ENCODE peak calls at places on chromosomes 11 and 22, in six cellular contexts. C is GM23338, P is H1, W is HCT116, O is K562, K is endothelial cell of umbilical vein. B is an unnamed sample.

GRCh38 chr22:17774928-17775675 is 833 bp upstream of the BID start:
- DNase-seq in C (no peak), P (no peak), W (no peak), O (no peak), K (no peak), B (no peak)

GRCh38 chr11:134014502-134014901 is 54.4 kb upstream of the JAM3 start:
- DNase-seq in C (peak; percentile 77), P (no peak), W (no peak), O (peak; percentile 26), K (no peak), B (no peak)

GRCh38 chr11:77082838-77083552 is 16.2 kb downstream of the CAPN5 start:
- DNase-seq in C (no peak), P (no peak), W (no peak), O (no peak), K (peak; percentile 64), B (no peak)

GRCh38 chr22:50153756-50154140 is 16.8 kb upstream of the PANX2 start:
- DNase-seq in C (no peak), P (no peak), W (no peak), O (no peak), K (no peak), B (no peak)

GRCh38 chr11:45233121-45233803 is 52.9 kb downstream of the SYT13 start:
- DNase-seq in C (peak; percentile 87), P (peak; percentile 53), W (peak; percentile 28), O (peak; percentile 81), K (peak; percentile 52), B (no peak)

GRCh38 chr22:33341611-33342010 is 283.4 kb upstream of the SYN3 start:
- DNase-seq in C (no peak), P (no peak), W (no peak), O (no peak), K (no peak), B (no peak)

GRCh38 chr22:49284389-49284788 is 543.3 kb downstream of the BRD1 start:
- DNase-seq in C (no peak), P (no peak), W (no peak), O (no peak), K (no peak), B (no peak)

GRCh38 chr11:100674212-100674611 is 12.9 kb upstream of the ARHGAP42 start:
- DNase-seq in C (no peak), P (no peak), W (no peak), O (no peak), K (no peak), B (no peak)

GRCh38 chr11:119361056-119361787 is 14.7 kb upstream of the MFRP start:
- DNase-seq in C (peak; percentile 88), P (no peak), W (peak; percentile 79), O (peak; percentile 83), K (no peak), B (no peak)

GRCh38 chr11:110329441-110329840 is 33.0 kb upstream of the RDX start:
- DNase-seq in C (no peak), P (no peak), W (no peak), O (no peak), K (no peak), B (no peak)

GRCh38 chr11:47572715-47573255 is 6.0 kb downstream of the KBTBD4 start:
- DNase-seq in C (no peak), P (no peak), W (no peak), O (no peak), K (no peak), B (no peak)

GRCh38 chr11:114154271-114155047 is 94.9 kb downstream of the ZBTB16 start:
- DNase-seq in C (no peak), P (no peak), W (no peak), O (no peak), K (no peak), B (no peak)

GRCh38 chr11:104999716-105000115 is 23.3 kb downstream of the CASP5 start:
- DNase-seq in C (no peak), P (no peak), W (no peak), O (no peak), K (no peak), B (no peak)

GRCh38 chr22:17063372-17064106 is 21.3 kb upstream of the IL17RA start:
- DNase-seq in C (no peak), P (no peak), W (no peak), O (no peak), K (peak; percentile 95), B (no peak)

GRCh38 chr11:34214961-34215805 is 109.8 kb downstream of the NAT10 start:
- DNase-seq in C (no peak), P (no peak), W (peak; percentile 47), O (no peak), K (no peak), B (no peak)

GRCh38 chr11:104390696-104391095 is 226.7 kb upstream of the PDGFD start:
- DNase-seq in C (no peak), P (no peak), W (no peak), O (no peak), K (no peak), B (no peak)

GRCh38 chr22:42385691-42386090 is 46.5 kb downstream of the NFAM1 start:
- DNase-seq in C (no peak), P (no peak), W (no peak), O (no peak), K (no peak), B (no peak)

GRCh38 chr11:94330789-94331188 is 26.4 kb downstream of the IZUMO1R start:
- DNase-seq in C (no peak), P (no peak), W (no peak), O (no peak), K (no peak), B (no peak)

GRCh38 chr22:37498289-37498909 is 12.2 kb upstream of the MFNG start:
- DNase-seq in C (peak; percentile 92), P (peak; percentile 47), W (no peak), O (peak; percentile 79), K (peak; percentile 20), B (no peak)

GRCh38 chr11:47566166-47566546 is 757 bp downstream of the PTPMT1 start:
- DNase-seq in C (no peak), P (no peak), W (no peak), O (no peak), K (no peak), B (no peak)

GRCh38 chr11:109783842-109784241 is 309.4 kb upstream of the ZC3H12C start:
- DNase-seq in C (no peak), P (no peak), W (no peak), O (no peak), K (no peak), B (no peak)

DNA sequence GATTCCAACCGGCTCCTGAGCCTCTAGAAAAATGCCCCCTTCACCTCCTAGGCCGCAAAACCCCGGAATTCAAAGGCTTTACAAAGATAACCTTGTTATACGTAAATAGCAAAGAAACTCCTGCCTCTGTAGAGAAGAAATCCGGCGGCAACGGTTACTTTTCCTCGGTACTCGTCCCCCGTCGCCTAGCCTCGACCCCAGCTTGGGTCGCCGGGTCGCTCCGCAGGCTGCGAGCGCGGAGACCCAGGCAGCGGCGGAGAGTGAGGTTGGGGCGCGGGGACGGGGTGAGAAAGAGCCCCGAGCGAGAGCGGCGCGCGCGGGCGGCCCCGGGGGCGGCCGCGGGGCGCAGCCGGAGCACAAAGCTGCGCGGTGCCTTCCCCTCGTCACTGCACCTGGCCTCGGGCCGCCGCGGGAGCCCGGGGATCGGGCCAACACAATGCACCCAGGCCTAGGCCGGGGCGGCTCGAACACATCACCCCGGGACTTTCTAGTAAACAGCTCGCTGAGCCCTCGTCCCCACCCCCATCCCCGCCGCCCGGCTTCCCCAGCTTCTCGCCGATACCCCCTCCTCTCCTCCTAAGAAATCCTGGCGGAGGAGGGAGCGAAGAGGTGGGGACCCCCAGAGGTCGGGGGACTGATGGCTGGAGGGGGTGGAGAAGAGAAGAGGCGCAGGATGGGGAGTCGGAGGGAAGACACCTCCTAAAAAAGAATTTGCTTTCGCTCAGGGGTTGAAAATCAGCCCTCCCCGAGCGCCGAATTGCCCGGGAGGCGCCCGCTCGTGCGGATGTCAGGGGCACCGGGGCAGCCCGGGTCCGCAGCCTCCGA is 874 bp downstream of the MPPED2 start:
- DNase-seq in C (peak; percentile 72), P (no peak), W (no peak), O (no peak), K (no peak), B (no peak)
- TF ChIP-seq EZH2 in C (peak; percentile 58), P (peak; percentile 14), W (no peak), O (no peak), K (peak; percentile 43), B (no peak)

GRCh38 chr11:117073539-117073938 is 24.7 kb downstream of the SIK3 start:
- DNase-seq in C (no peak), P (no peak), W (no peak), O (no peak), K (no peak), B (no peak)

GRCh38 chr11:117080370-117080769 is 17.9 kb downstream of the SIK3 start:
- DNase-seq in C (no peak), P (no peak), W (no peak), O (no peak), K (no peak), B (no peak)

GRCh38 chr11:117075186-117075585 is 23.0 kb downstream of the SIK3 start:
- DNase-seq in C (no peak), P (no peak), W (no peak), O (no peak), K (no peak), B (no peak)

GRCh38 chr11:117074122-117074521 is 24.1 kb downstream of the SIK3 start:
- DNase-seq in C (no peak), P (no peak), W (no peak), O (peak; percentile 31), K (no peak), B (no peak)

DNA sequence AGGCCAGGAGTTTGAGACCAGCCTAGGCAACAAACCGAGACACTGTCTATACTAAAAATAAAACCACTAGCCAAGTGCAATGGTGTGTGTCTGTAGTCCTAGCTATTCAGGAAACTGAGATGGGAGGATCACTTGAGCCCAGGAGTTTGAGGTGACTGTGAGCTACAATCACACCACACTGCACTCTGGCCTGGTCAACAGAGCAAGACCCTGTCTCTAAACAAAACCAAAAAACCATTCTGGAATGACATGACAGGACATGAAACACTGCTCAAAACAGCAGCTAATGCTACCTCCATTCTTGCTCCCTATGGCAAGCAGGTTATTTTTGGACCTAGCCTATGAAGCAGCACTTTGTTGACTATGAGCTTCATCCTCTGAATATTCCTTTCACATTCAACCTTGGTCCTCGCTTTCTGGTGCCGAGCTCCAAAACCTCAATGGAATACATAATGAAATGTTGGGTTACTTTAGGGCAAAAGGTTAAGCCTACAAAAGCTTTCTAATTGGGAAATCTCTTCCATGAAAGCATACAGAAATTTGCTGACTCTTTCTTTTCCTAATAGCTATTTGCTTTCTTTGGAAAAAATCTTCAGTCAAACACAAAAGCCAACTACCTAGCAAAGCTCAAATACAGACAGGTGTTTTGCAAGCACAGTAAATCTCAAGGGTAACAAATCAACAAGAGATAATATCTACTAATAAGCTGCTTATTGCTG is 21.1 kb downstream of the SIK3 start:
- DNase-seq in C (peak; percentile 17), P (no peak), W (no peak), O (no peak), K (no peak), B (no peak)
- H3K27ac ChIP-seq in C (peak overlapping the region; percentile 63), P (peak overlapping the region; percentile 49), W (no peak overlapping the region), O (no peak overlapping the region), K (no peak overlapping the region), B (peak overlapping the region; percentile 69)

DNA sequence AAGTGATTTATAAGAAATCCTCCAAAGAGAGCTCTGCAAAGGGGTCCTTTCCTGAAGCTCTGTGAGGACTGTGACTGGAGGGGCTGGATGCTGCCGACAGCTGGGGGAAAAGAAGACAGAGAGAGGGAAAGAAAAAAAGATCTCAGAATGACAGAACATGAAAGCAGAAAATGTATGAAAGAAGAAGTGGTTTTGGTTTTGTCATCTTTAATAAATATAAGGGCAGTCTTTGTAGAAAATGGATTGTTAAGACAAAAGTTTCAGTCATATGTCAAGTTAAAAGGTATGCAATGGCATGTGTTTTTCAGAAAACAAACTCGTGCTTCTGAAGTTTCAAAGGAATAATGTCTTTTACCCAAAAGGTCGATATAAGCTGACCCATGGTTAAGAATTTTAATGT is 105.5 kb downstream of the CCDC83 start:
- DNase-seq in C (no peak), P (no peak), W (no peak), O (no peak), K (no peak), B (no peak)
- TF ChIP-seq POLR2AphosphoS5 in C (no peak), P (no peak), W (no peak), O (no peak), K (no peak), B (no peak)

GRCh38 chr22:19149047-19149883 is 827 bp downstream of the GSC2 start:
- DNase-seq in C (peak; percentile 75), P (no peak), W (no peak), O (no peak), K (no peak), B (no peak)
- TF ChIP-seq EZH2 in C (peak; percentile 76), P (peak; percentile 98), W (no peak), O (no peak), K (peak; percentile 91), B (peak; percentile 66)

B was measured in SK-N-MC.